ENCODE peak calls at places on chromosomes 3 and 15, in five cellular contexts. M, D, O, K and I are unnamed samples.

GRCh38 chr3:43932921-43933320 is 242.2 kb downstream of the ABHD5 start:
- DNase-seq in M (no peak), D (no peak), K (no peak), O (peak; percentile 19), I (no peak)

GRCh38 chr3:70431906-70432305 is 119.5 kb upstream of the MDFIC2 start:
- DNase-seq in K (no peak), O (peak; percentile 43), D (peak; percentile 4), M (no peak), I (no peak)

GRCh38 chr3:95511915-95512314 is 1302.5 kb upstream of the EPHA6 start:
- DNase-seq in O (no peak), M (no peak), D (no peak), K (no peak), I (no peak)

GRCh38 chr3:139674585-139675260 is 3.0 kb downstream of the NMNAT3 start:
- DNase-seq in D (no peak), K (no peak), O (no peak), M (no peak), I (no peak)

GRCh38 chr3:32467333-32468070 is 35.1 kb downstream of the CMTM6 start:
- DNase-seq in K (no peak), O (peak; percentile 56), D (peak; percentile 12), M (peak; percentile 67), I (peak; percentile 32)

GRCh38 chr3:12796171-12797123 is at the start of gene CAND2:
- DNase-seq in O (peak; percentile 51), K (no peak), D (peak; percentile 30), M (peak; percentile 12), I (peak; percentile 47)

GRCh38 chr3:186307594-186307993 is 54.4 kb downstream of the DGKG start:
- DNase-seq in O (peak; percentile 69), D (peak; percentile 41), M (no peak), K (peak; percentile 18), I (peak; percentile 7)

GRCh38 chr3:62940763-62941632 is 65.8 kb upstream of the CADPS start:
- DNase-seq in O (peak; percentile 65), K (no peak), D (peak; percentile 65), M (no peak), I (peak; percentile 2)

GRCh38 chr3:50015918-50016317 is 72.8 kb upstream of the RBM5 start:
- DNase-seq in K (no peak), M (no peak), O (no peak), D (no peak), I (no peak)

GRCh38 chr3:10417849-10418248 is 87.5 kb downstream of the ATP2B2 start:
- DNase-seq in O (peak; percentile 49), K (no peak), M (no peak), D (peak; percentile 8), I (no peak)

GRCh38 chr15:69497634-69498033 is 45.0 kb downstream of the RPLP1 start:
- DNase-seq in M (no peak), D (no peak), O (no peak), K (no peak), I (no peak)

GRCh38 chr15:98953000-98953776 is 54.4 kb downstream of the PGPEP1L start:
- DNase-seq in K (no peak), M (no peak), O (peak; percentile 76), D (no peak), I (no peak)

GRCh38 chr3:23740517-23741402 is 65.0 kb upstream of the UBE2E1 start:
- DNase-seq in D (peak; percentile 55), K (no peak), O (no peak), M (no peak), I (no peak)

GRCh38 chr3:122936335-122936734 is 91.2 kb downstream of the SEMA5B start:
- DNase-seq in D (no peak), O (no peak), K (no peak), M (no peak), I (no peak)

GRCh38 chr15:66940368-66940767 is 125.0 kb upstream of the SMAD3 start:
- DNase-seq in D (no peak), K (no peak), M (no peak), O (no peak), I (no peak)

GRCh38 chr15:62985768-62986167 is 56.8 kb upstream of the TPM1 start:
- DNase-seq in O (peak; percentile 21), D (peak; percentile 93), M (no peak), K (peak; percentile 43), I (no peak)

GRCh38 chr15:96285715-96286367 is 44.7 kb upstream of the NR2F2 start:
- DNase-seq in D (no peak), M (no peak), K (no peak), O (no peak), I (no peak)

DNA sequence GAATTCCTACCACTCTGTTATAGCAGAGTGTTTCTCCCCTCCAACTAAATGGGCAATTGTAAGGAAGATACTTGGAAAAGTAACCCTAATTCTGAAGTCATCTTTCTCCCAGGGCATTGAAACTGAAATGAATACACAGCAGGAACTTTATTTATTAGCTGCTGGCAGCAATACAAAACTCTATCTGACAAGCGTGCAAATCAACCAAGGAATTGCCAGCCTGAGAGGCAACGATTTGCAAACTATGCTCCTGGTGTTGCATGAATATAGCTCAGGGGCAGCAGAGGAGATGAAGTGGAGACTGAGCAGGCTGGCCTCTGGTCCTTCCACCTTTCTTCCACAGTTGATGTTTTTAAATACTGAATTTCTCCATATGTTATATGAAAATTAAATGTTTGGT is 48.9 kb downstream of the CD200R1 start:
- DNase-seq in M (no peak), O (no peak), K (no peak), D (no peak), I (no peak)
- H3K4me3 ChIP-seq in M (no peak overlapping the region), O (no peak overlapping the region), K (no peak overlapping the region), D (no peak overlapping the region), I (no peak overlapping the region)

GRCh38 chr15:61051570-61052031 is 177.5 kb downstream of the RORA start:
- DNase-seq in M (no peak), K (peak; percentile 26), D (peak; percentile 54), O (peak; percentile 68), I (peak; percentile 30)

GRCh38 chr15:61050844-61051569 is 178.1 kb downstream of the RORA start:
- DNase-seq in D (no peak), K (no peak), O (no peak), M (no peak), I (peak; percentile 4)

GRCh38 chr15:61047783-61048182 is 181.3 kb downstream of the RORA start:
- DNase-seq in K (no peak), O (no peak), D (no peak), M (no peak), I (no peak)

GRCh38 chr15:61049934-61050333 is 179.2 kb downstream of the RORA start:
- DNase-seq in D (peak; percentile 90), K (peak; percentile 52), O (peak; percentile 87), M (no peak), I (peak; percentile 79)

DNA sequence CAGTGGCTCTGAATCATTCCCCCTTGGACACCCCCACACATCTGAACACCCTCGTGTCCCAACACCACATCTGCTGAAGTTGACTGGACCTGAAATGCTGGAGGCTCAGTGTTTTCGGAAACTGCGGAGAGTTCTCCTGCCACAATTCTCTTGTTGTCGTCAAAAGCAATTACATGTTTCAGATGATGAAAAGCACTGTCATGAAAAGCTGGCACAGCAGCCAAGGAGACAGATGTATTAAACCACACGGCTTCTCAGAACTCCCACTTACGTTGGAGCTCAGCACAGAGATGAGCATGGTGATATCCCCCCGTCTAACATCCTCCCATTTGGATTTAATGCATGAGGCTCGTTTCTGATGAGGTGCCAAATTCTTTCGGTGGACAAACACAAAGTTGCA is 180.1 kb downstream of the RORA start:
- DNase-seq in K (no peak), O (no peak), D (no peak), M (no peak), I (no peak)
- H3K27me3 ChIP-seq in K (peaks cover 2% of the 10 kb centered on the region), O (no peaks in the 10 kb centered on the region), D (peaks cover 3% of the 10 kb centered on the region), M (no peaks in the 10 kb centered on the region), I (no peaks in the 10 kb centered on the region)

DNA sequence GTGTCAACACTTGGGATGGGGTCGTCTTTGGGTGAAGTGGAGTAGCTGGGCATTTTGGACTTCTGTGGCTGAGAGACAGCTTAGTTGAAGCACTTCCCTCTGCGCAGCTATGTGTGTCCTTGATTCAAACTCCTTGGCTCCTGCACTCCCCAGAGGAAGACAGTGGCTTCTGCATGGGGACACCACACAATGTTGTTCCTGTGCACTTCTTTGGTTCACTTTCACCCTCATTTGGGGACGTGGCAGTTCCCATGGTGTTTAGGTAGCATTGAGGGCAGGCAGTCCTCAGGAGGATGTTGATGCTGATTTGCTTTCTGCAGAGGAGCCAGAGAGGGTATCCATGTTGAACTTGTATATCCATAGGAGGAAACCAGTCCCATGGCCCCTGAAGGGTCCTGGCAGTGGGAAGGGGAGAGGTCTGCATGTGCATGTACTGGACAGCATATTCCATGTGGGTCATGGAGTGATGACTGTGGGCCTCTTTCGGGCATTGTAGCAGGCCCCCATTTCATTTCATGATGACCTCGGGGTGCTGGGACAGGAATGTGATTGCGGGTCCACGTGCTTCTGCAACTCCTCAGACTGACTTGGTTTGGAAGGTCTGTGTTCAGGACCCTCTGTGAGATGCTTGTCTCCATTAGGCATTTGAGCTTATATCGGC is 135.4 kb downstream of the SNRPN start:
- DNase-seq in D (no peak), K (no peak), O (no peak), M (no peak), I (no peak)
- H3K9me3 ChIP-seq in D (peaks cover 28% of the 10 kb centered on the region), K (peaks cover 63% of the 10 kb centered on the region), O (peaks cover 2% of the 10 kb centered on the region), M (peaks cover 43% of the 10 kb centered on the region), I (no peaks in the 10 kb centered on the region)

GRCh38 chr3:156750191-156750873 is 75.8 kb upstream of the LEKR1 start:
- DNase-seq in M (no peak), O (peak; percentile 24), D (peak; percentile 69), K (no peak), I (peak; percentile 77)
- H3K4me3 ChIP-seq in M (no peak overlapping the region), O (no peak overlapping the region), D (peak overlapping the region; percentile 40), K (no peak overlapping the region), I (peak overlapping the region; percentile 15)